ENCODE peak calls at places on chromosomes 7 and 10, in six cellular contexts. One of them, this sample, is unnamed.

GRCh38 chr10:86950349-86950748 is 7.1 kb downstream of the MMRN2 start:
- DNase-seq in A549: no peak
- DNase-seq in GM13977: no peak
- DNase-seq in CD14-positive monocyte: no peak
- DNase-seq in fibroblast of pulmonary artery: no peak
- DNase-seq in thoracic aorta: no peak
- DNase-seq in this sample: no peak

GRCh38 chr10:102777696-102778530 is 34.2 kb downstream of the WBP1L start:
- DNase-seq in A549: no peak
- DNase-seq in GM13977: no peak
- DNase-seq in CD14-positive monocyte: no peak
- DNase-seq in fibroblast of pulmonary artery: no peak
- DNase-seq in thoracic aorta: no peak
- DNase-seq in this sample: no peak

GRCh38 chr10:66252986-66253385 is 672.9 kb upstream of the LRRTM3 start:
- DNase-seq in A549: no peak
- DNase-seq in GM13977: no peak
- DNase-seq in CD14-positive monocyte: no peak
- DNase-seq in fibroblast of pulmonary artery: no peak
- DNase-seq in thoracic aorta: no peak
- DNase-seq in this sample: no peak

GRCh38 chr7:130278892-130279690 is 12.4 kb downstream of the CPA2 start:
- DNase-seq in A549: no peak
- DNase-seq in GM13977: no peak
- DNase-seq in CD14-positive monocyte: no peak
- DNase-seq in fibroblast of pulmonary artery: peak
- DNase-seq in thoracic aorta: no peak
- DNase-seq in this sample: no peak

GRCh38 chr10:121077331-121077730 is 226.2 kb downstream of the WDR11 start:
- DNase-seq in A549: no peak
- DNase-seq in GM13977: no peak
- DNase-seq in CD14-positive monocyte: no peak
- DNase-seq in fibroblast of pulmonary artery: peak
- DNase-seq in thoracic aorta: no peak
- DNase-seq in this sample: peak

GRCh38 chr7:81618400-81619014 is 151.3 kb downstream of the HGF start:
- DNase-seq in A549: peak
- DNase-seq in GM13977: no peak
- DNase-seq in CD14-positive monocyte: no peak
- DNase-seq in fibroblast of pulmonary artery: peak
- DNase-seq in thoracic aorta: no peak
- DNase-seq in this sample: peak

GRCh38 chr10:119189811-119190282 is 11.2 kb upstream of the PRDX3 start:
- DNase-seq in A549: no peak
- DNase-seq in GM13977: peak
- DNase-seq in CD14-positive monocyte: no peak
- DNase-seq in fibroblast of pulmonary artery: peak
- DNase-seq in thoracic aorta: no peak
- DNase-seq in this sample: no peak

GRCh38 chr10:131747251-131747650 is 153.6 kb upstream of the PPP2R2D start:
- DNase-seq in A549: no peak
- DNase-seq in GM13977: no peak
- DNase-seq in CD14-positive monocyte: no peak
- DNase-seq in fibroblast of pulmonary artery: no peak
- DNase-seq in thoracic aorta: no peak
- DNase-seq in this sample: no peak

GRCh38 chr7:41887446-41887845 is 184.6 kb upstream of the INHBA start:
- DNase-seq in A549: no peak
- DNase-seq in GM13977: no peak
- DNase-seq in CD14-positive monocyte: no peak
- DNase-seq in fibroblast of pulmonary artery: peak
- DNase-seq in thoracic aorta: no peak
- DNase-seq in this sample: no peak

GRCh38 chr7:105336009-105336408 is 52.7 kb downstream of the SRPK2 start:
- DNase-seq in A549: no peak
- DNase-seq in GM13977: peak
- DNase-seq in CD14-positive monocyte: no peak
- DNase-seq in fibroblast of pulmonary artery: peak
- DNase-seq in thoracic aorta: no peak
- DNase-seq in this sample: no peak
- TF ChIP-seq CTCF in A549: peak
- TF ChIP-seq CTCF in GM13977: peak
- TF ChIP-seq CTCF in CD14-positive monocyte: peak
- TF ChIP-seq CTCF in fibroblast of pulmonary artery: peak
- TF ChIP-seq CTCF in thoracic aorta: peak
- TF ChIP-seq CTCF in this sample: peak

DNA sequence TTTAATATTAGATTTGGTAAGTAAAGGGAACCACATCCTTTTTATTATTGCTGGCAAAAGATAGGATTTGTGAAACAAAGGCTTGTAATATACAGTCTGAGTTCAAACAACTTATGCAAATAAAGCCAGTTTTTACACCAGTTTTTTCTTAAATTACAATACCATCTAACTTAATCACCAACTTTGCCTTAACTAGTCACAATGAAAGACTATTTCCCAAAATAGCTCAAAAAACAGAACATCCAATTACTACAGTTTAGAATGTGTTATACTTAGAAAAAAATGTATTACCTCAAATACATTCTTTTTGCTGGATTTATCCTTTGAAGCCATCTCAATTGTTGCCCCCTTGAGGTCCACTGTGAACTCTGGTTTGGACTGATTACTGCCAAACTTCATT is 108.5 kb downstream of the ARHGAP12 start:
- DNase-seq in A549: no peak
- DNase-seq in GM13977: no peak
- DNase-seq in CD14-positive monocyte: no peak
- DNase-seq in fibroblast of pulmonary artery: no peak
- DNase-seq in thoracic aorta: no peak
- DNase-seq in this sample: no peak
- TF ChIP-seq CTCF in A549: no peak
- TF ChIP-seq CTCF in GM13977: no peak
- TF ChIP-seq CTCF in CD14-positive monocyte: no peak
- TF ChIP-seq CTCF in fibroblast of pulmonary artery: no peak
- TF ChIP-seq CTCF in thoracic aorta: no peak
- TF ChIP-seq CTCF in this sample: no peak

GRCh38 chr10:109727436-109727835 is 195.9 kb downstream of the XPNPEP1 start:
- DNase-seq in A549: no peak
- DNase-seq in GM13977: no peak
- DNase-seq in CD14-positive monocyte: no peak
- DNase-seq in fibroblast of pulmonary artery: no peak
- DNase-seq in thoracic aorta: no peak
- DNase-seq in this sample: no peak
- TF ChIP-seq CTCF in A549: no peak
- TF ChIP-seq CTCF in GM13977: no peak
- TF ChIP-seq CTCF in CD14-positive monocyte: no peak
- TF ChIP-seq CTCF in fibroblast of pulmonary artery: no peak
- TF ChIP-seq CTCF in thoracic aorta: no peak
- TF ChIP-seq CTCF in this sample: no peak

GRCh38 chr7:66837007-66837406 is 84.0 kb upstream of the TMEM248 start:
- DNase-seq in A549: no peak
- DNase-seq in GM13977: no peak
- DNase-seq in CD14-positive monocyte: peak
- DNase-seq in fibroblast of pulmonary artery: peak
- DNase-seq in thoracic aorta: no peak
- DNase-seq in this sample: no peak
- TF ChIP-seq CTCF in A549: peak
- TF ChIP-seq CTCF in GM13977: peak
- TF ChIP-seq CTCF in CD14-positive monocyte: peak
- TF ChIP-seq CTCF in fibroblast of pulmonary artery: peak
- TF ChIP-seq CTCF in thoracic aorta: no peak
- TF ChIP-seq CTCF in this sample: peak

DNA sequence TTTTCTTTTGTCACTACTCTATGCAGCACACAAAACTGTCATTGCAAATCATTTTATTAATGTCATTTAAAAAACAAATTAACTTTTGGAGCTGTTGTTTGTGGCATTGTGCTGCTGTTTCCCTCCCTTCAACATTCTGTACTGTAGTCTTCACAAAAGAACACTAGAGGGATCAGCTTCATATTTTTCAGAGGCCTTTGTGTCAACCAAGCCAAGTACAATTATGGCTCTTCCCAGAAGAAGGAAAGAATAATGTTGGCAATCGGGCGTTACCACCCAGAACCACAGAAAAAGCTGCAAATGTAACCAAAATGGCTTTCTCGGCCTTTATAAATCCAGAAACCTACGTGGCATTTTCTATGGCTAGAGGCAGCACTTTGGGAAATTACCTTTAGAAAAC is 98.9 kb upstream of the COL1A2 start:
- DNase-seq in A549: peak
- DNase-seq in GM13977: no peak
- DNase-seq in CD14-positive monocyte: no peak
- DNase-seq in fibroblast of pulmonary artery: peak
- DNase-seq in thoracic aorta: no peak
- DNase-seq in this sample: no peak
- TF ChIP-seq CTCF in A549: peak
- TF ChIP-seq CTCF in GM13977: no peak
- TF ChIP-seq CTCF in CD14-positive monocyte: no peak
- TF ChIP-seq CTCF in fibroblast of pulmonary artery: peak
- TF ChIP-seq CTCF in thoracic aorta: peak
- TF ChIP-seq CTCF in this sample: peak

DNA sequence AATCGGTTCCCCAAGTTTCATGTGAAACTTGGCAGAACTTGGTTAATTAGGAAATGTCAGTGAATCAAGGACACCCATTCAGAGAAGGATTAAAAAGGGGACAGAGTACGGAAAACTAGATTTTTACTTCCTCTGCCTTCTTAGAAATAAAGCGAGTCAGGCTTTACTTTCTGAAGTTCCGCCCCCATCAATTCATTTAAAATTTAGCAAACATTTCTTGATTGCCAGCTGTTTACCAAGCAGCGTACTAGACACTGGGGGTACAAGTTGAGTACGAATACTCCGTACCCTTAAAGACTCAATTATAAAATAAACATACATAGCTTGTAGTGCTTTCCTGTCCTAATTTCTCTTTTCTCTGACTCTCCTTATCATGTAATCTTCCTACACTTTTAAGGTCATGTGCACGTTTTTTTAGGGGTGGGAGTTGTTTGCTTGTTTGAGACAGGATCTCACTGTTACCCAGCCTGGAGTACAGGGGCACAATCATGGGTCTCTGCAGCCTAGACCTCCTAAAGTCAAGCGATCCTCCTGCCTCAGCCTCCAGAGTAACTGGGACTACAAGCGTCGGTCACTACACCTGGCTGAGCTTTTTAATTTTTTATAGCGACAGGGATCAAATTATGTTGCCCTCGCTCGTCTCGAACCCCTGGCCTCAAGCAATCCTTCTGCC is 704 bp upstream of the ABI1 start:
- DNase-seq in A549: no peak
- DNase-seq in GM13977: no peak
- DNase-seq in CD14-positive monocyte: no peak
- DNase-seq in fibroblast of pulmonary artery: no peak
- DNase-seq in thoracic aorta: no peak
- DNase-seq in this sample: no peak
- TF ChIP-seq CTCF in A549: peak
- TF ChIP-seq CTCF in GM13977: no peak
- TF ChIP-seq CTCF in CD14-positive monocyte: peak
- TF ChIP-seq CTCF in fibroblast of pulmonary artery: no peak
- TF ChIP-seq CTCF in thoracic aorta: no peak
- TF ChIP-seq CTCF in this sample: no peak

GRCh38 chr10:21904930-21905329 is 98.6 kb downstream of the DNAJC1 start:
- DNase-seq in A549: no peak
- DNase-seq in GM13977: no peak
- DNase-seq in CD14-positive monocyte: no peak
- DNase-seq in fibroblast of pulmonary artery: no peak
- DNase-seq in thoracic aorta: no peak
- DNase-seq in this sample: no peak
- TF ChIP-seq CTCF in A549: no peak
- TF ChIP-seq CTCF in GM13977: no peak
- TF ChIP-seq CTCF in CD14-positive monocyte: no peak
- TF ChIP-seq CTCF in fibroblast of pulmonary artery: no peak
- TF ChIP-seq CTCF in thoracic aorta: no peak
- TF ChIP-seq CTCF in this sample: no peak

This sample was measured in AG09319.